ENCODE peak calls at places on chromosome 6, in ten cellular contexts. One of them, this sample, is unnamed.

GRCh38 chr6:148814082-148814790 is 67.4 kb downstream of the UST start:
- DNase-seq in fibroblast of lung: no peak
- DNase-seq in cardiac muscle cell: no peak
- DNase-seq in HepG2: no peak
- DNase-seq in effector memory CD4-positive, alpha-beta T cell: no peak
- DNase-seq in A549: no peak
- DNase-seq in SJSA1: no peak
- DNase-seq in upper lobe of left lung: no peak
- DNase-seq in right cardiac atrium: no peak
- DNase-seq in tibial artery: no peak
- DNase-seq in this sample: no peak

GRCh38 chr6:118748311-118749062 is 97.1 kb upstream of the CEP85L start:
- DNase-seq in HepG2: no peak
- DNase-seq in upper lobe of left lung: peak
- DNase-seq in SJSA1: peak
- DNase-seq in effector memory CD4-positive, alpha-beta T cell: no peak
- DNase-seq in A549: no peak
- DNase-seq in fibroblast of lung: peak
- DNase-seq in tibial artery: no peak
- DNase-seq in right cardiac atrium: peak
- DNase-seq in cardiac muscle cell: peak
- DNase-seq in this sample: no peak

GRCh38 chr6:11729083-11729482 is 49.5 kb downstream of the ADTRP start:
- DNase-seq in cardiac muscle cell: no peak
- DNase-seq in right cardiac atrium: no peak
- DNase-seq in fibroblast of lung: no peak
- DNase-seq in upper lobe of left lung: no peak
- DNase-seq in effector memory CD4-positive, alpha-beta T cell: no peak
- DNase-seq in SJSA1: no peak
- DNase-seq in HepG2: no peak
- DNase-seq in A549: no peak
- DNase-seq in tibial artery: no peak
- DNase-seq in this sample: no peak

GRCh38 chr6:153096792-153097191 is 34.3 kb downstream of the RGS17 start:
- DNase-seq in SJSA1: no peak
- DNase-seq in right cardiac atrium: no peak
- DNase-seq in fibroblast of lung: no peak
- DNase-seq in A549: no peak
- DNase-seq in cardiac muscle cell: no peak
- DNase-seq in tibial artery: no peak
- DNase-seq in HepG2: no peak
- DNase-seq in effector memory CD4-positive, alpha-beta T cell: no peak
- DNase-seq in upper lobe of left lung: no peak
- DNase-seq in this sample: no peak

GRCh38 chr6:166826264-166826663 is 130.1 kb downstream of the RNASET2 start:
- DNase-seq in effector memory CD4-positive, alpha-beta T cell: no peak
- DNase-seq in upper lobe of left lung: no peak
- DNase-seq in right cardiac atrium: no peak
- DNase-seq in cardiac muscle cell: peak
- DNase-seq in SJSA1: no peak
- DNase-seq in A549: no peak
- DNase-seq in tibial artery: no peak
- DNase-seq in HepG2: no peak
- DNase-seq in fibroblast of lung: peak
- DNase-seq in this sample: no peak

GRCh38 chr6:73769976-73770375 is 74.0 kb downstream of the CD109 start:
- DNase-seq in fibroblast of lung: no peak
- DNase-seq in effector memory CD4-positive, alpha-beta T cell: no peak
- DNase-seq in SJSA1: no peak
- DNase-seq in right cardiac atrium: no peak
- DNase-seq in A549: no peak
- DNase-seq in upper lobe of left lung: no peak
- DNase-seq in HepG2: no peak
- DNase-seq in cardiac muscle cell: no peak
- DNase-seq in tibial artery: no peak
- DNase-seq in this sample: no peak

GRCh38 chr6:37860226-37860839 is 40.8 kb downstream of the ZFAND3 start:
- DNase-seq in fibroblast of lung: peak
- DNase-seq in SJSA1: peak
- DNase-seq in effector memory CD4-positive, alpha-beta T cell: no peak
- DNase-seq in tibial artery: peak
- DNase-seq in right cardiac atrium: no peak
- DNase-seq in HepG2: peak
- DNase-seq in cardiac muscle cell: peak
- DNase-seq in A549: peak
- DNase-seq in upper lobe of left lung: no peak
- DNase-seq in this sample: peak

GRCh38 chr6:35831257-35832007 is 26.3 kb downstream of the LHFPL5 start:
- DNase-seq in tibial artery: no peak
- DNase-seq in SJSA1: no peak
- DNase-seq in fibroblast of lung: no peak
- DNase-seq in cardiac muscle cell: no peak
- DNase-seq in A549: no peak
- DNase-seq in effector memory CD4-positive, alpha-beta T cell: no peak
- DNase-seq in upper lobe of left lung: no peak
- DNase-seq in right cardiac atrium: no peak
- DNase-seq in HepG2: peak
- DNase-seq in this sample: no peak

GRCh38 chr6:75600694-75601265 is 900 bp upstream of the SENP6 start:
- DNase-seq in SJSA1: no peak
- DNase-seq in right cardiac atrium: no peak
- DNase-seq in A549: no peak
- DNase-seq in HepG2: no peak
- DNase-seq in upper lobe of left lung: no peak
- DNase-seq in effector memory CD4-positive, alpha-beta T cell: no peak
- DNase-seq in tibial artery: no peak
- DNase-seq in cardiac muscle cell: no peak
- DNase-seq in fibroblast of lung: no peak
- DNase-seq in this sample: no peak

GRCh38 chr6:53178837-53179432 is 30.3 kb upstream of the GCM1 start:
- DNase-seq in effector memory CD4-positive, alpha-beta T cell: no peak
- DNase-seq in HepG2: no peak
- DNase-seq in upper lobe of left lung: no peak
- DNase-seq in A549: no peak
- DNase-seq in cardiac muscle cell: no peak
- DNase-seq in tibial artery: no peak
- DNase-seq in right cardiac atrium: no peak
- DNase-seq in fibroblast of lung: no peak
- DNase-seq in SJSA1: no peak
- DNase-seq in this sample: no peak

DNA sequence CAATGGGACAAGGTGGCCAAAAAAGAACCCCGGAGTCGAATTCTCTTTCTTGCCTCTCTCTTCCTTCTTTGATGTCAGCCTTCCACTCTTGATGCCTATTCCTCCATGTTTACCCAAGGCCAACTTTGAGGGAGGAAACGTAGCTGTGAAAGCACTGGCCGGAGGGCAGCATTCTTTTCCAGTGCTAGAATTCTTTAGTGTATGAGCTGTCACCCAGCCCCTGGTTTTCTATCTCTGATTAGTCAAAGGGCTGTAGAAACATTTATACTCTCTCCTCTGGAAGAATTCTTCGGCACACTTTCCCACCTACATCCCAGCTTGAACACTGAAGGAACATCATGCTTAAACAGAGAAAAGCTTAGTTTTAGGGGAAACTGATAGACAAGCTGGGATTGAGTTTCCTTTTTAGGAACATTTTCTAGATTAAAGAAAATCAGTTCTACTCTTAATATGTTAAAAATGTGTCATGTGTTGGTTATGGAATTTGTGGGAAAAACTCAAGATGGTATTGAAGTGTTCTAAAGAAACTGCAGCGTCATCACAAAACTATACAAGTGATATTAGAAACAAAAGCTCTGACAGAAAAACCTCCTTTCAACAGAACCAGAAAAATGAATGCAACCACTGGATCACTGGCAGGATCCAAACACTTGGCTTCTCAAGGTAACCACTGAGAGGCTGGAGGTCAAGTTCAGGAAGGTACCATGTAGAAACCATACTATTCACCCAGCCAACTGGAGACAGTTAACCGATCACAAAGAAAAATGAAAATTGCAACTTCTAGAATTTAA is 20.7 kb upstream of the UTRN start:
- DNase-seq in cardiac muscle cell: peak
- DNase-seq in HepG2: peak
- DNase-seq in tibial artery: no peak
- DNase-seq in effector memory CD4-positive, alpha-beta T cell: no peak
- DNase-seq in fibroblast of lung: peak
- DNase-seq in A549: peak
- DNase-seq in right cardiac atrium: no peak
- DNase-seq in upper lobe of left lung: no peak
- DNase-seq in SJSA1: peak
- DNase-seq in this sample: peak
- H3K4me3 ChIP-seq in cardiac muscle cell: no peak
- H3K4me3 ChIP-seq in HepG2: peak
- H3K4me3 ChIP-seq in tibial artery: no peak
- H3K4me3 ChIP-seq in effector memory CD4-positive, alpha-beta T cell: no peak
- H3K4me3 ChIP-seq in fibroblast of lung: no peak
- H3K4me3 ChIP-seq in A549: peak
- H3K4me3 ChIP-seq in right cardiac atrium: no peak
- H3K4me3 ChIP-seq in upper lobe of left lung: no peak
- H3K4me3 ChIP-seq in SJSA1: no peak
- H3K4me3 ChIP-seq in this sample: no peak

DNA sequence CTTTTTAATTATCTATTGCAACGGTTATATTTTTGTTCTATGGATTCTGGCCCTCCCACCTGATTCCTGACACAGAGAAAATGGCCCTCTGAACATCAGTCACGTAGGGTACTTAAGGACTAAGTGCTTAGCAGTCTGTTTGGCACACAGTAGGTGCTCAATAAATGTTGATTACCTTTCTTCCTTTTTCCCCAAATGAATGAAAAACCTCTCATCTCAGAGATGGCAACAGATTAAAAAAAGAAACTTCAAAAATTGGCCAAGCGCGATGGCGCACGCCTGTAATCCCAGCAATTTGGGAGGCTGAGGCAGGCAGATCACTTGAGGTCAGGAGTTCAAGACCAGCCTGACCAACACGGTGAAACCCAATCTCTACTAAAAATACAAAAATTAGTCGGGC is 31.5 kb downstream of the ATXN1 start:
- DNase-seq in right cardiac atrium: no peak
- DNase-seq in tibial artery: no peak
- DNase-seq in fibroblast of lung: no peak
- DNase-seq in SJSA1: no peak
- DNase-seq in upper lobe of left lung: no peak
- DNase-seq in cardiac muscle cell: no peak
- DNase-seq in HepG2: no peak
- DNase-seq in effector memory CD4-positive, alpha-beta T cell: no peak
- DNase-seq in A549: no peak
- DNase-seq in this sample: no peak
- H3K4me3 ChIP-seq in right cardiac atrium: no peak
- H3K4me3 ChIP-seq in tibial artery: no peak
- H3K4me3 ChIP-seq in fibroblast of lung: no peak
- H3K4me3 ChIP-seq in SJSA1: no peak
- H3K4me3 ChIP-seq in upper lobe of left lung: no peak
- H3K4me3 ChIP-seq in cardiac muscle cell: no peak
- H3K4me3 ChIP-seq in HepG2: peak
- H3K4me3 ChIP-seq in effector memory CD4-positive, alpha-beta T cell: no peak
- H3K4me3 ChIP-seq in A549: no peak
- H3K4me3 ChIP-seq in this sample: no peak

DNA sequence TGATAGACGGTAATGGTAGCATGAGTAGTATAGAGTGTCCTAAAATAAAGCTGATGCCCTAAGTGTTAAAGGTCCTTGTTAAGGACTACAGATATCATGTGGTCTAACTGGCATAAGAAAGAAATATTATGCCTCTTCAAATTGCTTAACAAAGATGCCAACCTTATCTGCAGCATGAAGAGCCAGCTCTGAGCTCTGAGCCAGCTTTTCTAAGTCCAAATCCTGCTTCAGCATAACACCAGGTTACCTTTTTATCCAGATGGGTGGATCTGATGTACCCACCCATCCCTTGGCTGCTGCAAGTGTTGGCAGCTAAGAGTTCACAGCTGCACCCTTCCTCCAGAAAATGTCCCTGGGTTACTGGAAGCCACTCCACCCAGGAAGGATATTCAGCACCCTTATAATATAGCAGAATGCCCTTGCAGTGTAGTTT is 83.8 kb downstream of the TENT5A start:
- DNase-seq in cardiac muscle cell: no peak
- DNase-seq in right cardiac atrium: peak
- DNase-seq in upper lobe of left lung: no peak
- DNase-seq in fibroblast of lung: no peak
- DNase-seq in SJSA1: no peak
- DNase-seq in effector memory CD4-positive, alpha-beta T cell: no peak
- DNase-seq in HepG2: no peak
- DNase-seq in A549: no peak
- DNase-seq in tibial artery: no peak
- DNase-seq in this sample: no peak
- H3K4me3 ChIP-seq in cardiac muscle cell: no peak
- H3K4me3 ChIP-seq in right cardiac atrium: no peak
- H3K4me3 ChIP-seq in upper lobe of left lung: no peak
- H3K4me3 ChIP-seq in fibroblast of lung: no peak
- H3K4me3 ChIP-seq in SJSA1: no peak
- H3K4me3 ChIP-seq in effector memory CD4-positive, alpha-beta T cell: no peak
- H3K4me3 ChIP-seq in HepG2: no peak
- H3K4me3 ChIP-seq in A549: no peak
- H3K4me3 ChIP-seq in tibial artery: no peak
- H3K4me3 ChIP-seq in this sample: no peak

GRCh38 chr6:19691465-19692167 is 145.6 kb upstream of the ID4 start:
- DNase-seq in SJSA1: no peak
- DNase-seq in fibroblast of lung: peak
- DNase-seq in upper lobe of left lung: peak
- DNase-seq in HepG2: no peak
- DNase-seq in A549: no peak
- DNase-seq in cardiac muscle cell: peak
- DNase-seq in right cardiac atrium: peak
- DNase-seq in tibial artery: peak
- DNase-seq in effector memory CD4-positive, alpha-beta T cell: no peak
- DNase-seq in this sample: no peak

GRCh38 chr6:19692506-19693298 is 144.5 kb upstream of the ID4 start:
- DNase-seq in effector memory CD4-positive, alpha-beta T cell: no peak
- DNase-seq in tibial artery: no peak
- DNase-seq in upper lobe of left lung: no peak
- DNase-seq in SJSA1: no peak
- DNase-seq in HepG2: no peak
- DNase-seq in A549: no peak
- DNase-seq in right cardiac atrium: no peak
- DNase-seq in fibroblast of lung: no peak
- DNase-seq in cardiac muscle cell: no peak
- DNase-seq in this sample: no peak

GRCh38 chr6:19694697-19695096 is 142.5 kb upstream of the ID4 start:
- DNase-seq in HepG2: no peak
- DNase-seq in cardiac muscle cell: no peak
- DNase-seq in effector memory CD4-positive, alpha-beta T cell: no peak
- DNase-seq in fibroblast of lung: no peak
- DNase-seq in right cardiac atrium: no peak
- DNase-seq in tibial artery: no peak
- DNase-seq in SJSA1: no peak
- DNase-seq in upper lobe of left lung: no peak
- DNase-seq in A549: no peak
- DNase-seq in this sample: no peak

DNA sequence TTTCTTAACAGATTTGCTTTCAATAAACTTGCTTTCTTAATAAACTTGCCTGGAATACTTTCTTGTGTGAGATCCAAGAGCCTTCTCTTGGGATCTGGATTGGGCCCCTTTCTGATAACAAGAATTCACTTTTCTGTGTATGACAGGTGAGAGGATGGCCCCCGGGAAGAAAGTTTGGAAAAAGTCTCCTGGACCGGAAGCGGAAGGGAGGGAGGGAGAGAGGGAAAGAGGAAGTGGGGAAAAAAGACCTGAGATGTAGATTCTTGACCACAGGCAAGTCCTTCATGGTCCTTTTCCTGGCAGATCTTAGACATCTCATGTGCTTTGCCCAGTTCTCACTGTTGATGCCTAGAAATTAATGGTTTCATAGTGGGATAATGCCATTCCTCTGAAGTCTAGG is 146.5 kb upstream of the ID4 start:
- DNase-seq in fibroblast of lung: no peak
- DNase-seq in effector memory CD4-positive, alpha-beta T cell: no peak
- DNase-seq in cardiac muscle cell: no peak
- DNase-seq in SJSA1: no peak
- DNase-seq in A549: no peak
- DNase-seq in tibial artery: no peak
- DNase-seq in HepG2: no peak
- DNase-seq in upper lobe of left lung: no peak
- DNase-seq in right cardiac atrium: no peak
- DNase-seq in this sample: no peak
- H3K4me3 ChIP-seq in fibroblast of lung: no peak
- H3K4me3 ChIP-seq in effector memory CD4-positive, alpha-beta T cell: no peak
- H3K4me3 ChIP-seq in cardiac muscle cell: no peak
- H3K4me3 ChIP-seq in SJSA1: no peak
- H3K4me3 ChIP-seq in A549: no peak
- H3K4me3 ChIP-seq in tibial artery: no peak
- H3K4me3 ChIP-seq in HepG2: no peak
- H3K4me3 ChIP-seq in upper lobe of left lung: no peak
- H3K4me3 ChIP-seq in right cardiac atrium: no peak
- H3K4me3 ChIP-seq in this sample: no peak

This sample was measured in uterus.